ENCODE peak calls at places on chromosomes 16 and 17, in nine cellular contexts. One of them, this sample, is unnamed.

GRCh38 chr17:47884427-47884740 is 11.7 kb upstream of the SP2 start:
- DNase-seq in Kasumi-1: no peak
- DNase-seq in stimulated activated CD8-positive, alpha-beta memory T cell treated with anti-CD3 and anti-CD28 coated beads, Interleukin-15, amount 100 ng/mL, for 4 hours: no peak
- DNase-seq in GM03348: no peak
- DNase-seq in cerebellar cortex: no peak
- DNase-seq in activated CD4-positive, alpha-beta T cell treated with anti-CD3 and anti-CD28 coated beads, Interleukin-2, amount 50 U/mL, for 48 hours: no peak
- DNase-seq in fibroblast of the aortic adventitia: no peak
- DNase-seq in NCI-H748 treated with DMSO at 0.1 percent for 48 hours: no peak
- DNase-seq in islet precursor cell: no peak
- DNase-seq in this sample: no peak

GRCh38 chr16:53434436-53435065 is at the start of gene RBL2:
- DNase-seq in Kasumi-1: peak
- DNase-seq in stimulated activated CD8-positive, alpha-beta memory T cell treated with anti-CD3 and anti-CD28 coated beads, Interleukin-15, amount 100 ng/mL, for 4 hours: peak
- DNase-seq in GM03348: peak
- DNase-seq in cerebellar cortex: no peak
- DNase-seq in activated CD4-positive, alpha-beta T cell treated with anti-CD3 and anti-CD28 coated beads, Interleukin-2, amount 50 U/mL, for 48 hours: peak
- DNase-seq in fibroblast of the aortic adventitia: peak
- DNase-seq in NCI-H748 treated with DMSO at 0.1 percent for 48 hours: no peak
- DNase-seq in islet precursor cell: peak
- DNase-seq in this sample: peak

GRCh38 chr17:27571563-27572129 is 59.3 kb upstream of the LGALS9 start:
- DNase-seq in Kasumi-1: no peak
- DNase-seq in stimulated activated CD8-positive, alpha-beta memory T cell treated with anti-CD3 and anti-CD28 coated beads, Interleukin-15, amount 100 ng/mL, for 4 hours: no peak
- DNase-seq in GM03348: no peak
- DNase-seq in cerebellar cortex: no peak
- DNase-seq in activated CD4-positive, alpha-beta T cell treated with anti-CD3 and anti-CD28 coated beads, Interleukin-2, amount 50 U/mL, for 48 hours: no peak
- DNase-seq in fibroblast of the aortic adventitia: no peak
- DNase-seq in NCI-H748 treated with DMSO at 0.1 percent for 48 hours: no peak
- DNase-seq in islet precursor cell: no peak
- DNase-seq in this sample: no peak

GRCh38 chr17:17605747-17606083 is 14.2 kb upstream of the PEMT start:
- DNase-seq in Kasumi-1: no peak
- DNase-seq in stimulated activated CD8-positive, alpha-beta memory T cell treated with anti-CD3 and anti-CD28 coated beads, Interleukin-15, amount 100 ng/mL, for 4 hours: no peak
- DNase-seq in GM03348: peak
- DNase-seq in cerebellar cortex: no peak
- DNase-seq in activated CD4-positive, alpha-beta T cell treated with anti-CD3 and anti-CD28 coated beads, Interleukin-2, amount 50 U/mL, for 48 hours: no peak
- DNase-seq in fibroblast of the aortic adventitia: peak
- DNase-seq in NCI-H748 treated with DMSO at 0.1 percent for 48 hours: no peak
- DNase-seq in islet precursor cell: no peak
- DNase-seq in this sample: no peak

GRCh38 chr16:30728904-30729672 is 19.1 kb upstream of the PHKG2 start:
- DNase-seq in Kasumi-1: peak
- DNase-seq in stimulated activated CD8-positive, alpha-beta memory T cell treated with anti-CD3 and anti-CD28 coated beads, Interleukin-15, amount 100 ng/mL, for 4 hours: no peak
- DNase-seq in GM03348: no peak
- DNase-seq in cerebellar cortex: no peak
- DNase-seq in activated CD4-positive, alpha-beta T cell treated with anti-CD3 and anti-CD28 coated beads, Interleukin-2, amount 50 U/mL, for 48 hours: no peak
- DNase-seq in fibroblast of the aortic adventitia: no peak
- DNase-seq in NCI-H748 treated with DMSO at 0.1 percent for 48 hours: no peak
- DNase-seq in islet precursor cell: no peak
- DNase-seq in this sample: no peak

GRCh38 chr17:376936-377863 is 24.6 kb upstream of the RPH3AL start:
- DNase-seq in Kasumi-1: no peak
- DNase-seq in stimulated activated CD8-positive, alpha-beta memory T cell treated with anti-CD3 and anti-CD28 coated beads, Interleukin-15, amount 100 ng/mL, for 4 hours: no peak
- DNase-seq in GM03348: peak
- DNase-seq in cerebellar cortex: peak
- DNase-seq in activated CD4-positive, alpha-beta T cell treated with anti-CD3 and anti-CD28 coated beads, Interleukin-2, amount 50 U/mL, for 48 hours: no peak
- DNase-seq in fibroblast of the aortic adventitia: peak
- DNase-seq in NCI-H748 treated with DMSO at 0.1 percent for 48 hours: no peak
- DNase-seq in islet precursor cell: no peak
- DNase-seq in this sample: peak

GRCh38 chr17:75628425-75628824 is 4.8 kb upstream of the SMIM5 start:
- DNase-seq in Kasumi-1: no peak
- DNase-seq in stimulated activated CD8-positive, alpha-beta memory T cell treated with anti-CD3 and anti-CD28 coated beads, Interleukin-15, amount 100 ng/mL, for 4 hours: no peak
- DNase-seq in GM03348: no peak
- DNase-seq in cerebellar cortex: no peak
- DNase-seq in activated CD4-positive, alpha-beta T cell treated with anti-CD3 and anti-CD28 coated beads, Interleukin-2, amount 50 U/mL, for 48 hours: no peak
- DNase-seq in fibroblast of the aortic adventitia: no peak
- DNase-seq in NCI-H748 treated with DMSO at 0.1 percent for 48 hours: no peak
- DNase-seq in islet precursor cell: no peak
- DNase-seq in this sample: no peak

GRCh38 chr16:73154063-73154870 is 106.3 kb upstream of the ZFHX3 start:
- DNase-seq in Kasumi-1: peak
- DNase-seq in stimulated activated CD8-positive, alpha-beta memory T cell treated with anti-CD3 and anti-CD28 coated beads, Interleukin-15, amount 100 ng/mL, for 4 hours: no peak
- DNase-seq in GM03348: no peak
- DNase-seq in cerebellar cortex: no peak
- DNase-seq in activated CD4-positive, alpha-beta T cell treated with anti-CD3 and anti-CD28 coated beads, Interleukin-2, amount 50 U/mL, for 48 hours: no peak
- DNase-seq in fibroblast of the aortic adventitia: peak
- DNase-seq in NCI-H748 treated with DMSO at 0.1 percent for 48 hours: no peak
- DNase-seq in islet precursor cell: no peak
- DNase-seq in this sample: no peak

GRCh38 chr16:4777339-4778049 is 10.5 kb upstream of the ZNF500 start:
- DNase-seq in Kasumi-1: no peak
- DNase-seq in stimulated activated CD8-positive, alpha-beta memory T cell treated with anti-CD3 and anti-CD28 coated beads, Interleukin-15, amount 100 ng/mL, for 4 hours: no peak
- DNase-seq in GM03348: no peak
- DNase-seq in cerebellar cortex: no peak
- DNase-seq in activated CD4-positive, alpha-beta T cell treated with anti-CD3 and anti-CD28 coated beads, Interleukin-2, amount 50 U/mL, for 48 hours: no peak
- DNase-seq in fibroblast of the aortic adventitia: no peak
- DNase-seq in NCI-H748 treated with DMSO at 0.1 percent for 48 hours: no peak
- DNase-seq in islet precursor cell: no peak
- DNase-seq in this sample: no peak

GRCh38 chr16:73122604-73123386 is 74.9 kb upstream of the ZFHX3 start:
- DNase-seq in Kasumi-1: peak
- DNase-seq in stimulated activated CD8-positive, alpha-beta memory T cell treated with anti-CD3 and anti-CD28 coated beads, Interleukin-15, amount 100 ng/mL, for 4 hours: no peak
- DNase-seq in GM03348: peak
- DNase-seq in cerebellar cortex: no peak
- DNase-seq in activated CD4-positive, alpha-beta T cell treated with anti-CD3 and anti-CD28 coated beads, Interleukin-2, amount 50 U/mL, for 48 hours: no peak
- DNase-seq in fibroblast of the aortic adventitia: peak
- DNase-seq in NCI-H748 treated with DMSO at 0.1 percent for 48 hours: no peak
- DNase-seq in islet precursor cell: no peak
- DNase-seq in this sample: no peak

GRCh38 chr17:40515491-40516041 is 14.1 kb upstream of the TNS4 start:
- DNase-seq in Kasumi-1: peak
- DNase-seq in stimulated activated CD8-positive, alpha-beta memory T cell treated with anti-CD3 and anti-CD28 coated beads, Interleukin-15, amount 100 ng/mL, for 4 hours: no peak
- DNase-seq in GM03348: no peak
- DNase-seq in cerebellar cortex: no peak
- DNase-seq in activated CD4-positive, alpha-beta T cell treated with anti-CD3 and anti-CD28 coated beads, Interleukin-2, amount 50 U/mL, for 48 hours: peak
- DNase-seq in fibroblast of the aortic adventitia: no peak
- DNase-seq in NCI-H748 treated with DMSO at 0.1 percent for 48 hours: no peak
- DNase-seq in islet precursor cell: no peak
- DNase-seq in this sample: no peak

GRCh38 chr16:5027575-5028235 is 6.0 kb downstream of the NAGPA start:
- DNase-seq in Kasumi-1: no peak
- DNase-seq in stimulated activated CD8-positive, alpha-beta memory T cell treated with anti-CD3 and anti-CD28 coated beads, Interleukin-15, amount 100 ng/mL, for 4 hours: no peak
- DNase-seq in GM03348: no peak
- DNase-seq in cerebellar cortex: no peak
- DNase-seq in activated CD4-positive, alpha-beta T cell treated with anti-CD3 and anti-CD28 coated beads, Interleukin-2, amount 50 U/mL, for 48 hours: no peak
- DNase-seq in fibroblast of the aortic adventitia: no peak
- DNase-seq in NCI-H748 treated with DMSO at 0.1 percent for 48 hours: no peak
- DNase-seq in islet precursor cell: no peak
- DNase-seq in this sample: no peak

GRCh38 chr17:46026815-46027125 is 27.7 kb downstream of the STH start:
- DNase-seq in Kasumi-1: no peak
- DNase-seq in stimulated activated CD8-positive, alpha-beta memory T cell treated with anti-CD3 and anti-CD28 coated beads, Interleukin-15, amount 100 ng/mL, for 4 hours: no peak
- DNase-seq in GM03348: no peak
- DNase-seq in cerebellar cortex: no peak
- DNase-seq in activated CD4-positive, alpha-beta T cell treated with anti-CD3 and anti-CD28 coated beads, Interleukin-2, amount 50 U/mL, for 48 hours: no peak
- DNase-seq in fibroblast of the aortic adventitia: no peak
- DNase-seq in NCI-H748 treated with DMSO at 0.1 percent for 48 hours: no peak
- DNase-seq in islet precursor cell: no peak
- DNase-seq in this sample: no peak

GRCh38 chr17:49510059-49510719 is 15.1 kb downstream of the NGFR start:
- DNase-seq in Kasumi-1: no peak
- DNase-seq in stimulated activated CD8-positive, alpha-beta memory T cell treated with anti-CD3 and anti-CD28 coated beads, Interleukin-15, amount 100 ng/mL, for 4 hours: no peak
- DNase-seq in GM03348: no peak
- DNase-seq in cerebellar cortex: no peak
- DNase-seq in activated CD4-positive, alpha-beta T cell treated with anti-CD3 and anti-CD28 coated beads, Interleukin-2, amount 50 U/mL, for 48 hours: no peak
- DNase-seq in fibroblast of the aortic adventitia: no peak
- DNase-seq in NCI-H748 treated with DMSO at 0.1 percent for 48 hours: no peak
- DNase-seq in islet precursor cell: no peak
- DNase-seq in this sample: no peak

GRCh38 chr16:1534021-1535020 is 855 bp downstream of the TMEM204 start:
- DNase-seq in Kasumi-1: no peak
- DNase-seq in stimulated activated CD8-positive, alpha-beta memory T cell treated with anti-CD3 and anti-CD28 coated beads, Interleukin-15, amount 100 ng/mL, for 4 hours: no peak
- DNase-seq in GM03348: peak
- DNase-seq in cerebellar cortex: no peak
- DNase-seq in activated CD4-positive, alpha-beta T cell treated with anti-CD3 and anti-CD28 coated beads, Interleukin-2, amount 50 U/mL, for 48 hours: peak
- DNase-seq in fibroblast of the aortic adventitia: peak
- DNase-seq in NCI-H748 treated with DMSO at 0.1 percent for 48 hours: no peak
- DNase-seq in islet precursor cell: no peak
- DNase-seq in this sample: no peak

GRCh38 chr17:58757162-58757613 is 1.5 kb downstream of the PPM1E start:
- DNase-seq in Kasumi-1: no peak
- DNase-seq in stimulated activated CD8-positive, alpha-beta memory T cell treated with anti-CD3 and anti-CD28 coated beads, Interleukin-15, amount 100 ng/mL, for 4 hours: no peak
- DNase-seq in GM03348: no peak
- DNase-seq in cerebellar cortex: no peak
- DNase-seq in activated CD4-positive, alpha-beta T cell treated with anti-CD3 and anti-CD28 coated beads, Interleukin-2, amount 50 U/mL, for 48 hours: no peak
- DNase-seq in fibroblast of the aortic adventitia: no peak
- DNase-seq in NCI-H748 treated with DMSO at 0.1 percent for 48 hours: no peak
- DNase-seq in islet precursor cell: no peak
- DNase-seq in this sample: no peak

GRCh38 chr16:85137323-85138072 is 25.2 kb upstream of the CIBAR2 start:
- DNase-seq in Kasumi-1: no peak
- DNase-seq in stimulated activated CD8-positive, alpha-beta memory T cell treated with anti-CD3 and anti-CD28 coated beads, Interleukin-15, amount 100 ng/mL, for 4 hours: no peak
- DNase-seq in GM03348: peak
- DNase-seq in cerebellar cortex: peak
- DNase-seq in activated CD4-positive, alpha-beta T cell treated with anti-CD3 and anti-CD28 coated beads, Interleukin-2, amount 50 U/mL, for 48 hours: no peak
- DNase-seq in fibroblast of the aortic adventitia: peak
- DNase-seq in NCI-H748 treated with DMSO at 0.1 percent for 48 hours: no peak
- DNase-seq in islet precursor cell: no peak
- DNase-seq in this sample: peak

GRCh38 chr16:88300463-88300835 is 82.3 kb upstream of the ZNF469 start:
- DNase-seq in Kasumi-1: no peak
- DNase-seq in stimulated activated CD8-positive, alpha-beta memory T cell treated with anti-CD3 and anti-CD28 coated beads, Interleukin-15, amount 100 ng/mL, for 4 hours: no peak
- DNase-seq in GM03348: no peak
- DNase-seq in cerebellar cortex: no peak
- DNase-seq in activated CD4-positive, alpha-beta T cell treated with anti-CD3 and anti-CD28 coated beads, Interleukin-2, amount 50 U/mL, for 48 hours: no peak
- DNase-seq in fibroblast of the aortic adventitia: no peak
- DNase-seq in NCI-H748 treated with DMSO at 0.1 percent for 48 hours: no peak
- DNase-seq in islet precursor cell: no peak
- DNase-seq in this sample: no peak

GRCh38 chr17:1362065-1362848 is 37.8 kb downstream of the YWHAE start:
- DNase-seq in Kasumi-1: no peak
- DNase-seq in stimulated activated CD8-positive, alpha-beta memory T cell treated with anti-CD3 and anti-CD28 coated beads, Interleukin-15, amount 100 ng/mL, for 4 hours: no peak
- DNase-seq in GM03348: no peak
- DNase-seq in cerebellar cortex: no peak
- DNase-seq in activated CD4-positive, alpha-beta T cell treated with anti-CD3 and anti-CD28 coated beads, Interleukin-2, amount 50 U/mL, for 48 hours: peak
- DNase-seq in fibroblast of the aortic adventitia: peak
- DNase-seq in NCI-H748 treated with DMSO at 0.1 percent for 48 hours: no peak
- DNase-seq in islet precursor cell: no peak
- DNase-seq in this sample: no peak

GRCh38 chr16:53282975-53283946 is 151.0 kb upstream of the RBL2 start:
- DNase-seq in Kasumi-1: peak
- DNase-seq in stimulated activated CD8-positive, alpha-beta memory T cell treated with anti-CD3 and anti-CD28 coated beads, Interleukin-15, amount 100 ng/mL, for 4 hours: no peak
- DNase-seq in GM03348: peak
- DNase-seq in cerebellar cortex: peak
- DNase-seq in activated CD4-positive, alpha-beta T cell treated with anti-CD3 and anti-CD28 coated beads, Interleukin-2, amount 50 U/mL, for 48 hours: no peak
- DNase-seq in fibroblast of the aortic adventitia: peak
- DNase-seq in NCI-H748 treated with DMSO at 0.1 percent for 48 hours: peak
- DNase-seq in islet precursor cell: no peak
- DNase-seq in this sample: peak

GRCh38 chr17:67212231-67212630 is 32.8 kb downstream of the HELZ start:
- DNase-seq in Kasumi-1: no peak
- DNase-seq in stimulated activated CD8-positive, alpha-beta memory T cell treated with anti-CD3 and anti-CD28 coated beads, Interleukin-15, amount 100 ng/mL, for 4 hours: no peak
- DNase-seq in GM03348: peak
- DNase-seq in cerebellar cortex: no peak
- DNase-seq in activated CD4-positive, alpha-beta T cell treated with anti-CD3 and anti-CD28 coated beads, Interleukin-2, amount 50 U/mL, for 48 hours: no peak
- DNase-seq in fibroblast of the aortic adventitia: no peak
- DNase-seq in NCI-H748 treated with DMSO at 0.1 percent for 48 hours: no peak
- DNase-seq in islet precursor cell: no peak
- DNase-seq in this sample: no peak

GRCh38 chr17:83202002-83203000 is 122.9 kb downstream of the METRNL start:
- DNase-seq in Kasumi-1: no peak
- DNase-seq in stimulated activated CD8-positive, alpha-beta memory T cell treated with anti-CD3 and anti-CD28 coated beads, Interleukin-15, amount 100 ng/mL, for 4 hours: no peak
- DNase-seq in GM03348: no peak
- DNase-seq in cerebellar cortex: no peak
- DNase-seq in activated CD4-positive, alpha-beta T cell treated with anti-CD3 and anti-CD28 coated beads, Interleukin-2, amount 50 U/mL, for 48 hours: no peak
- DNase-seq in fibroblast of the aortic adventitia: no peak
- DNase-seq in NCI-H748 treated with DMSO at 0.1 percent for 48 hours: no peak
- DNase-seq in islet precursor cell: no peak
- DNase-seq in this sample: no peak

This sample was measured in G401.